ENCODE peak calls at places on chromosomes 5 and 9, in five cellular contexts. C is Peyer's patch, H is pancreas, O is PC-3, U is endothelial cell. F is an unnamed sample.
A peak's percentile ranks its signal among the peaks of the same experiment; 100 is the strongest.

GRCh38 chr5:59648038-59648831 is 245.3 kb downstream of the PDE4D start:
- DNase-seq in C (no peak), H (no peak), O (no peak), U (no peak), F (no peak)

GRCh38 chr5:175059687-175060194 is 335.4 kb downstream of the MSX2 start:
- DNase-seq in C (no peak), H (no peak), O (no peak), U (peak; percentile 77), F (no peak)

GRCh38 chr5:32942225-32942989 is 231.3 kb downstream of the NPR3 start:
- DNase-seq in C (no peak), H (no peak), O (peak; percentile 84), U (no peak), F (no peak)

GRCh38 chr9:121738969-121739368 is 87.5 kb downstream of the DAB2IP start:
- DNase-seq in C (no peak), H (no peak), O (no peak), U (no peak), F (no peak)

GRCh38 chr5:111615054-111615453 is 102.7 kb upstream of the STARD4 start:
- DNase-seq in C (no peak), H (no peak), O (no peak), U (no peak), F (no peak)

GRCh38 chr9:88537743-88538055 is 2.7 kb downstream of the NXNL2 start:
- DNase-seq in C (peak; percentile 26), H (peak; percentile 16), O (peak; percentile 25), U (peak; percentile 27), F (no peak)

GRCh38 chr5:67032921-67033664 is 163.5 kb downstream of the CD180 start:
- DNase-seq in C (no peak), H (no peak), O (no peak), U (no peak), F (no peak)

GRCh38 chr5:56259002-56259511 is 25.9 kb upstream of the ANKRD55 start:
- DNase-seq in C (no peak), H (no peak), O (peak; percentile 54), U (no peak), F (no peak)

GRCh38 chr5:122078116-122078865 is at the start of gene LOX:
- DNase-seq in C (no peak), H (peak; percentile 26), O (peak; percentile 54), U (peak; percentile 37), F (no peak)

GRCh38 chr5:80125962-80126480 is 90.9 kb downstream of the THBS4 start:
- DNase-seq in C (no peak), H (no peak), O (peak; percentile 75), U (no peak), F (no peak)

GRCh38 chr9:5976668-5977397 is 38.6 kb downstream of the RANBP6 start:
- DNase-seq in C (no peak), H (no peak), O (no peak), U (no peak), F (no peak)

GRCh38 chr5:156482816-156483215 is 155.9 kb downstream of the SGCD start:
- DNase-seq in C (no peak), H (no peak), O (no peak), U (no peak), F (no peak)

GRCh38 chr5:126801992-126802294 is 25.0 kb downstream of the LMNB1 start:
- DNase-seq in C (no peak), H (no peak), O (peak; percentile 40), U (no peak), F (no peak)

GRCh38 chr5:83368317-83368716 is 103.2 kb upstream of the VCAN start:
- DNase-seq in C (no peak), H (no peak), O (peak; percentile 92), U (no peak), F (no peak)

GRCh38 chr5:13831236-13831810 is 113.2 kb downstream of the DNAH5 start:
- DNase-seq in C (no peak), H (no peak), O (peak; percentile 72), U (no peak), F (no peak)

GRCh38 chr5:95822408-95823240 is at the start of gene GLRX:
- DNase-seq in C (peak; percentile 87), H (peak; percentile 51), O (peak; percentile 91), U (peak; percentile 39), F (peak; percentile 66)

GRCh38 chr9:6215562-6215961 is at the start of gene IL33:
- DNase-seq in C (no peak), H (no peak), O (peak; percentile 52), U (no peak), F (no peak)

GRCh38 chr5:110909415-110909814 is 162.1 kb upstream of the TSLP start:
- DNase-seq in C (no peak), H (no peak), O (peak; percentile 28), U (no peak), F (no peak)

GRCh38 chr5:757346-757930 is 27.1 kb downstream of the ZDHHC11B start:
- DNase-seq in C (no peak), H (no peak), O (no peak), U (no peak), F (no peak)

DNA sequence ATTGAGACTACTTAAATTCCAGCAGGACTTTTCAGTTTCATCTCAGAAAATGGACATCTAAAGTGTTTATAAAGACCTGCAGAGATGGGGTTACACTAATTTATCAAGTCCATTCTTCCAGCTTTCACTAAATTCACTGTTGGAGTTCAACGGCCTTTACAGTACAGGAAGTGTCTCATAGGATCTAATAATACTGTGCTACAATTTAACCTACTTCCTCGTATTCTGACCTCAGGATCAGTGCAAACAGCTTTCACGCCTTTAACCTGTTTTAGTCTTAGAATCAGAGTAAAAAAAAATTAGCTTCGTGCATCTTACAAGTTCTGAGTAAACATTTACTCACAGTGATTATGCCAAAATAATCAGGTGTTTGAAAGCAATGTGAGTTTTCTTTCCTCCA is 632.6 kb upstream of the DMAC1 start:
- DNase-seq in C (no peak), H (no peak), O (no peak), U (no peak), F (no peak)
- TF ChIP-seq CTCF in C (no peak), H (no peak), O (no peak), U (no peak), F (no peak)

GRCh38 chr9:104074876-104075275 is 19.2 kb upstream of the SMC2 start:
- DNase-seq in C (no peak), H (no peak), O (peak; percentile 44), U (no peak), F (no peak)

GRCh38 chr9:104073770-104074133 is 20.4 kb upstream of the SMC2 start:
- DNase-seq in C (no peak), H (peak; percentile 20), O (no peak), U (no peak), F (no peak)

GRCh38 chr9:104078596-104078995 is 15.5 kb upstream of the SMC2 start:
- DNase-seq in C (no peak), H (no peak), O (no peak), U (no peak), F (no peak)

GRCh38 chr9:104073098-104073769 is 20.9 kb upstream of the SMC2 start:
- DNase-seq in C (no peak), H (no peak), O (no peak), U (no peak), F (no peak)

DNA sequence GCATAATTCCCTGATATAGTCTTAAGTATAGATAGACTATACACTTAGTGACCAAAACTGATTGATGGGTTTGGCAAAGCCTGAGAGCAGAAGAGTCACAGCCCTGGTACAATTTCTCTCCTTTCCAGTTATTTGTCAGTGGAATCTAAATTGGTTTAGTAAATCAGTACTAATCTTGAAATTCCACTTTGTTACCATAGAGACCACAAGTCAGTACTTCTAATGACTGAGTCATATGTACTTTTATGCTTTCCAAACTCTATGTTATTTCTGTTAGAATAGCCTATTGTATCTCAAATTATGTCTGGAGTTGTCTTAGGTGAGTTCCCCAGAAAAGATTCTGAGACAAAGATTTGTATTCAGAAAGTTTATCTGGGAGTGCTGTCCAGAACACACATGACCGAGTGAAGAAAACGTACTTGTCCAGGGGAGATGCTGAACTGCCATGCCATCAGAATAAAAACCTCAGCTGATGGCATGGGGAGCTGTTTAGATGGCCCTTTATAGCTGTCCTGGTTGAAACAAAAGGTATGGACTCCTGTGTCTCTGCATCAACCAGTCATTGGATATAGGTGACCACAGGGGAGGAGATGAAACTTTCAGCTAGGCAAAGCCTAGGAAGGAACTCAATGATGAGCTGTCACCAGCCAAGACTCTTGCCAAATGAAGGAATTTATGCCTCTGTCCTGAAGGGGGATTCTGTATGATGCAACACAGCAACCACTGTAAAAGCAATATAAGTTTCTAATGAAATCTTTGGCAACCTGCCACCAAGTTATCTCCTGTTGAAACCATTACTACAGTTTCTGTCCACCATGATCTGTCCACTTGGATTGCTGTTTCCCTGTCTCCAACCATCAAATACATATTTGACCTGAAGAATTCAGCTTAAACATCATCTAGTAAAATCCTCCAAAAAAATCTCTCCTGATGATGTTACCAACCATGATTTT is 18.0 kb upstream of the SMC2 start:
- DNase-seq in C (no peak), H (no peak), O (peak; percentile 8), U (no peak), F (no peak)
- TF ChIP-seq CTCF in C (no peak), H (no peak), O (no peak), U (no peak), F (no peak)

DNA sequence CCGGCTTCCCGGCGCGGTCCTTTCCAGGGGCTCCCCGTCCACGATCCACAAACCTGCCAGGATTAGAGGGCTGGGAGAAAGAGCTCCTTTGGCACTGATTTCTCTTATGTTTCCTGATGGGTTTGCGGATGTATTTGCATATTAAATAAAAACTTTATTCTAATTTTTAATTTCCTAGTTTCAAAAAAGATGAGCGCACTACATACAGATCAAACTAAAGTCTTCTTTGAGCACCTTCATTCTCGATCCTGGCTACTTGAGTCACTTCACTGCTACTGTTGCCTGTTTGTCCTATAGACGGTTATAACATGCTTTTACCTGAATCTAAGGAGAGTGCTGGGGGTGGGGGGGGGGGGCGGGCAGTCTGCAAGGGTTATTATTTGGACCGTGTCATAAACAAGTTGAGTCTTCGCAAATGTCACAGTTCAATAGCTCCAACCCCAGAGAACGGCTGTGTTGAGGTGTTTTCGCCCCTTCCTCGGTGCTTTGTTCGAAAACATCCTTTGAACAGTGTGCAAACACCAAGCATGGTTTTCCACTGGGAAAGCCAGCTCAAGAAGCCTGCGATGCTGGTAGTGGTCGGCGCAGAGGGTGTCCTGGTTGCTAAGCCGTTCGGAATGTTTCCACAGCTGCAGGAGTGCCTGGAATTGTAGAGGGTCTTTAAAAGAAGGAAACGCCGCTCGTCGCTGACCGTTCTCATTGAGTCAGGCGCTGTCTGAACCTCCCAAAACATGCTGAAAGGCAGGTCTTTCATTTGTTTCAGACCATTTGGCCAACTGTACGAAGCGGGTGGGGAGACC is 1.1 kb upstream of the STK10 start:
- DNase-seq in C (no peak), H (no peak), O (no peak), U (peak; percentile 45), F (no peak)
- TF ChIP-seq CTCF in C (no peak), H (no peak), O (peak; percentile 4), U (no peak), F (no peak)

GRCh38 chr9:4774209-4774608 is 18.5 kb upstream of the RCL1 start:
- DNase-seq in C (no peak), H (no peak), O (no peak), U (no peak), F (no peak)
- TF ChIP-seq CTCF in C (no peak), H (no peak), O (no peak), U (no peak), F (no peak)